ENCODE peak calls at places on chromosomes 16 and 17, in four cellular contexts. A, O, G and U are unnamed samples.

GRCh38 chr17:68455756-68456528 is 1.4 kb downstream of the WIPI1 start:
- DNase-seq in O (peak), G (peak), A (peak), U (peak)

GRCh38 chr17:63356275-63356905 is 89.7 kb downstream of the CYB561 start:
- DNase-seq in A (no peak), G (no peak), O (no peak), U (no peak)

GRCh38 chr16:87740441-87740840 is 25.3 kb downstream of the KLHDC4 start:
- DNase-seq in G (no peak), A (peak), O (no peak), U (no peak)

GRCh38 chr16:88527937-88528743 is 42.1 kb upstream of the ZC3H18 start:
- DNase-seq in A (no peak), O (no peak), G (no peak), U (no peak)

GRCh38 chr16:57277586-57277985 is 6.9 kb downstream of the PLLP start:
- DNase-seq in A (no peak), G (no peak), O (no peak), U (no peak)

GRCh38 chr16:77059441-77059840 is 131.5 kb upstream of the MON1B start:
- DNase-seq in O (no peak), G (no peak), A (no peak), U (no peak)

GRCh38 chr17:16945513-16946201 is 26.3 kb downstream of the TNFRSF13B start:
- DNase-seq in A (peak), G (no peak), O (no peak), U (peak)

GRCh38 chr17:67546578-67547527 is 169.8 kb downstream of the PITPNC1 start:
- DNase-seq in G (no peak), A (no peak), O (peak), U (peak)

GRCh38 chr17:66322764-66323163 is 20.4 kb downstream of the PRKCA start:
- DNase-seq in A (no peak), O (no peak), G (no peak), U (no peak)

GRCh38 chr16:54817432-54817831 is 113.2 kb upstream of the IRX5 start:
- DNase-seq in O (no peak), A (peak), G (no peak), U (peak)

GRCh38 chr17:82345151-82345976 is 11.8 kb upstream of the SECTM1 start:
- DNase-seq in G (no peak), O (no peak), A (no peak), U (no peak)

GRCh38 chr16:30084816-30085159 is 6.9 kb downstream of the TBX6 start:
- DNase-seq in A (no peak), O (no peak), G (no peak), U (no peak)

GRCh38 chr17:27654654-27655524 is 23.9 kb downstream of the LGALS9 start:
- DNase-seq in G (peak), O (peak), A (peak), U (peak)

GRCh38 chr16:10876799-10877341 is at the start of gene CIITA:
- DNase-seq in O (peak), G (peak), A (no peak), U (peak)

GRCh38 chr16:84922351-84923135 is 88.8 kb downstream of the ZDHHC7 start:
- DNase-seq in O (peak), A (peak), G (no peak), U (peak)